ENCODE peak calls at places on chromosomes 4 and X, in nine cellular contexts. One of them, this sample, is unnamed.

GRCh38 chr4:102438396-102438795 is 62.8 kb upstream of the NFKB1 start:
- DNase-seq in A549: peak; percentile 6
- DNase-seq in CD4-positive, alpha-beta T cell: no peak
- DNase-seq in A673: no peak
- DNase-seq in tibial artery: no peak
- DNase-seq in colonic mucosa: no peak
- DNase-seq in RWPE1: no peak
- DNase-seq in dorsolateral prefrontal cortex: no peak
- DNase-seq in IMR-90: peak; percentile 10
- DNase-seq in this sample: no peak

GRCh38 chr4:125042031-125042430 is 272.7 kb upstream of the FAT4 start:
- DNase-seq in A549: no peak
- DNase-seq in CD4-positive, alpha-beta T cell: no peak
- DNase-seq in A673: no peak
- DNase-seq in tibial artery: no peak
- DNase-seq in colonic mucosa: no peak
- DNase-seq in RWPE1: peak; percentile 74
- DNase-seq in dorsolateral prefrontal cortex: no peak
- DNase-seq in IMR-90: no peak
- DNase-seq in this sample: no peak

GRCh38 chrX:121151293-121151692 is 103.9 kb downstream of the GLUD2 start:
- DNase-seq in A549: no peak
- DNase-seq in CD4-positive, alpha-beta T cell: no peak
- DNase-seq in A673: no peak
- DNase-seq in tibial artery: no peak
- DNase-seq in colonic mucosa: no peak
- DNase-seq in RWPE1: no peak
- DNase-seq in dorsolateral prefrontal cortex: no peak
- DNase-seq in IMR-90: no peak
- DNase-seq in this sample: no peak

GRCh38 chr4:169135776-169136175 is 125.7 kb upstream of the CBR4 start:
- DNase-seq in A549: no peak
- DNase-seq in CD4-positive, alpha-beta T cell: no peak
- DNase-seq in A673: no peak
- DNase-seq in tibial artery: no peak
- DNase-seq in colonic mucosa: no peak
- DNase-seq in RWPE1: no peak
- DNase-seq in dorsolateral prefrontal cortex: no peak
- DNase-seq in IMR-90: no peak
- DNase-seq in this sample: no peak

GRCh38 chr4:180618396-180618795 is 1624.8 kb upstream of the TENM3 start:
- DNase-seq in A549: no peak
- DNase-seq in CD4-positive, alpha-beta T cell: no peak
- DNase-seq in A673: no peak
- DNase-seq in tibial artery: no peak
- DNase-seq in colonic mucosa: no peak
- DNase-seq in RWPE1: no peak
- DNase-seq in dorsolateral prefrontal cortex: no peak
- DNase-seq in IMR-90: no peak
- DNase-seq in this sample: no peak

GRCh38 chrX:35499071-35499862 is 298.9 kb upstream of the MAGEB16 start:
- DNase-seq in A549: no peak
- DNase-seq in CD4-positive, alpha-beta T cell: no peak
- DNase-seq in A673: no peak
- DNase-seq in tibial artery: no peak
- DNase-seq in colonic mucosa: no peak
- DNase-seq in RWPE1: no peak
- DNase-seq in dorsolateral prefrontal cortex: no peak
- DNase-seq in IMR-90: no peak
- DNase-seq in this sample: no peak

GRCh38 chr4:123599061-123599919 is 202.7 kb downstream of the SPRY1 start:
- DNase-seq in A549: no peak
- DNase-seq in CD4-positive, alpha-beta T cell: no peak
- DNase-seq in A673: no peak
- DNase-seq in tibial artery: no peak
- DNase-seq in colonic mucosa: peak; percentile 32
- DNase-seq in RWPE1: no peak
- DNase-seq in dorsolateral prefrontal cortex: no peak
- DNase-seq in IMR-90: peak; percentile 53
- DNase-seq in this sample: no peak

GRCh38 chr4:172683016-172683415 is 485.6 kb upstream of the GALNT7 start:
- DNase-seq in A549: no peak
- DNase-seq in CD4-positive, alpha-beta T cell: no peak
- DNase-seq in A673: no peak
- DNase-seq in tibial artery: no peak
- DNase-seq in colonic mucosa: no peak
- DNase-seq in RWPE1: no peak
- DNase-seq in dorsolateral prefrontal cortex: no peak
- DNase-seq in IMR-90: peak; percentile 4
- DNase-seq in this sample: no peak

GRCh38 chr4:55078987-55079386 is 46.4 kb downstream of the KDR start:
- DNase-seq in A549: no peak
- DNase-seq in CD4-positive, alpha-beta T cell: no peak
- DNase-seq in A673: peak; percentile 85
- DNase-seq in tibial artery: no peak
- DNase-seq in colonic mucosa: no peak
- DNase-seq in RWPE1: no peak
- DNase-seq in dorsolateral prefrontal cortex: no peak
- DNase-seq in IMR-90: peak; percentile 12
- DNase-seq in this sample: no peak

GRCh38 chr4:120561648-120562047 is 360.9 kb downstream of the PRDM5 start:
- DNase-seq in A549: no peak
- DNase-seq in CD4-positive, alpha-beta T cell: no peak
- DNase-seq in A673: no peak
- DNase-seq in tibial artery: no peak
- DNase-seq in colonic mucosa: no peak
- DNase-seq in RWPE1: no peak
- DNase-seq in dorsolateral prefrontal cortex: no peak
- DNase-seq in IMR-90: no peak
- DNase-seq in this sample: no peak

GRCh38 chr4:185242749-185243533 is 33.5 kb downstream of the SNX25 start:
- DNase-seq in A549: no peak
- DNase-seq in CD4-positive, alpha-beta T cell: no peak
- DNase-seq in A673: no peak
- DNase-seq in tibial artery: no peak
- DNase-seq in colonic mucosa: no peak
- DNase-seq in RWPE1: no peak
- DNase-seq in dorsolateral prefrontal cortex: no peak
- DNase-seq in IMR-90: peak; percentile 26
- DNase-seq in this sample: no peak

DNA sequence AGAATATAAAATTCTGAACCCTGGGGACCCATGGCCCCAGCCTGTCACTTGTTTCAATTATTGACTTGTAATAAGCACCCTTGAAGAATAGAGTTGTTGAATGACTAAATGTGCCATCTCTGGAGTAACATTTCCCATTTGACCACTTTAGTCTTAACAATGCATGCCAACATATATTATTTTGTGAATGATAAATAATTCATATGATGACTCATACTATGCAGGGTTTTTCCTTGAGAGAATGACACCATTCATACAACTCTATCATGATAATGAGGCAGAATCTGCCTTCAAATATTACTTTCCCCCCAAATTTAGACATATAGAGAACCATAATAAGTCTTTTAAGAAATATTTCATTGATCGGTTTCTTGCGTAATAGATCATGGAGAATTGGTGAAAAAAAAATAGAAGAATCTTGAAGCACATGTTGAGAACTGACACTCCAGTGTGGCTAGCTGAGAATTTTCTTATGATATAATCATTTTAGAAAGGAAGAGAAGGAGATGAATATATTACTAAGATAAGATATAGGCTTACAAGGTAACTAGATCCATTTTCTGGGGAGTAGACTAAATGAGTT is 404.5 kb downstream of the GRXCR1 start:
- DNase-seq in A549: no peak
- DNase-seq in CD4-positive, alpha-beta T cell: no peak
- DNase-seq in A673: no peak
- DNase-seq in tibial artery: no peak
- DNase-seq in colonic mucosa: no peak
- DNase-seq in RWPE1: no peak
- DNase-seq in dorsolateral prefrontal cortex: no peak
- DNase-seq in IMR-90: peak; percentile 1
- DNase-seq in this sample: no peak
- TF ChIP-seq CTCF in A549: no peak
- TF ChIP-seq CTCF in CD4-positive, alpha-beta T cell: no peak
- TF ChIP-seq CTCF in A673: no peak
- TF ChIP-seq CTCF in tibial artery: no peak
- TF ChIP-seq CTCF in colonic mucosa: no peak
- TF ChIP-seq CTCF in RWPE1: no peak
- TF ChIP-seq CTCF in dorsolateral prefrontal cortex: no peak
- TF ChIP-seq CTCF in IMR-90: no peak
- TF ChIP-seq CTCF in this sample: no peak

GRCh38 chr4:106583108-106583507 is 214.5 kb upstream of the GIMD1 start:
- DNase-seq in A549: no peak
- DNase-seq in CD4-positive, alpha-beta T cell: no peak
- DNase-seq in A673: no peak
- DNase-seq in tibial artery: no peak
- DNase-seq in colonic mucosa: no peak
- DNase-seq in RWPE1: no peak
- DNase-seq in dorsolateral prefrontal cortex: no peak
- DNase-seq in IMR-90: no peak
- DNase-seq in this sample: no peak

GRCh38 chr4:106584590-106584989 is 216.0 kb upstream of the GIMD1 start:
- DNase-seq in A549: no peak
- DNase-seq in CD4-positive, alpha-beta T cell: no peak
- DNase-seq in A673: peak; percentile 17
- DNase-seq in tibial artery: no peak
- DNase-seq in colonic mucosa: no peak
- DNase-seq in RWPE1: no peak
- DNase-seq in dorsolateral prefrontal cortex: no peak
- DNase-seq in IMR-90: peak; percentile 6
- DNase-seq in this sample: no peak

GRCh38 chr4:106587558-106587957 is 219.0 kb upstream of the GIMD1 start:
- DNase-seq in A549: no peak
- DNase-seq in CD4-positive, alpha-beta T cell: no peak
- DNase-seq in A673: peak; percentile 81
- DNase-seq in tibial artery: no peak
- DNase-seq in colonic mucosa: no peak
- DNase-seq in RWPE1: peak; percentile 38
- DNase-seq in dorsolateral prefrontal cortex: no peak
- DNase-seq in IMR-90: peak; percentile 67
- DNase-seq in this sample: no peak

GRCh38 chr4:106583567-106583966 is 215.0 kb upstream of the GIMD1 start:
- DNase-seq in A549: peak; percentile 31
- DNase-seq in CD4-positive, alpha-beta T cell: no peak
- DNase-seq in A673: peak; percentile 92
- DNase-seq in tibial artery: no peak
- DNase-seq in colonic mucosa: no peak
- DNase-seq in RWPE1: peak; percentile 83
- DNase-seq in dorsolateral prefrontal cortex: no peak
- DNase-seq in IMR-90: peak; percentile 94
- DNase-seq in this sample: no peak

GRCh38 chr4:106585920-106586349 is 217.4 kb upstream of the GIMD1 start:
- DNase-seq in A549: no peak
- DNase-seq in CD4-positive, alpha-beta T cell: no peak
- DNase-seq in A673: no peak
- DNase-seq in tibial artery: no peak
- DNase-seq in colonic mucosa: no peak
- DNase-seq in RWPE1: peak; percentile 52
- DNase-seq in dorsolateral prefrontal cortex: no peak
- DNase-seq in IMR-90: no peak
- DNase-seq in this sample: no peak
- H3K27ac ChIP-seq in A549: no peak overlapping the region
- H3K27ac ChIP-seq in CD4-positive, alpha-beta T cell: no peak overlapping the region
- H3K27ac ChIP-seq in A673: no peak overlapping the region
- H3K27ac ChIP-seq in tibial artery: no peak overlapping the region
- H3K27ac ChIP-seq in colonic mucosa: no peak overlapping the region
- H3K27ac ChIP-seq in RWPE1: peak overlapping the region; percentile 89
- H3K27ac ChIP-seq in dorsolateral prefrontal cortex: no peak overlapping the region
- H3K27ac ChIP-seq in IMR-90: no peak overlapping the region
- H3K27ac ChIP-seq in this sample: no peak overlapping the region

GRCh38 chrX:25721564-25721963 is 416.6 kb upstream of the MAGEB18 start:
- DNase-seq in A549: no peak
- DNase-seq in CD4-positive, alpha-beta T cell: no peak
- DNase-seq in A673: peak; percentile 39
- DNase-seq in tibial artery: no peak
- DNase-seq in colonic mucosa: no peak
- DNase-seq in RWPE1: no peak
- DNase-seq in dorsolateral prefrontal cortex: no peak
- DNase-seq in IMR-90: no peak
- DNase-seq in this sample: no peak
- TF ChIP-seq CTCF in A549: peak; percentile 30
- TF ChIP-seq CTCF in CD4-positive, alpha-beta T cell: no peak
- TF ChIP-seq CTCF in A673: peak; percentile 73
- TF ChIP-seq CTCF in tibial artery: no peak
- TF ChIP-seq CTCF in colonic mucosa: no peak
- TF ChIP-seq CTCF in RWPE1: peak; percentile 19
- TF ChIP-seq CTCF in dorsolateral prefrontal cortex: peak; percentile 40
- TF ChIP-seq CTCF in IMR-90: peak; percentile 27
- TF ChIP-seq CTCF in this sample: no peak

GRCh38 chr4:24322986-24323385 is 261.4 kb downstream of the DHX15 start:
- DNase-seq in A549: no peak
- DNase-seq in CD4-positive, alpha-beta T cell: no peak
- DNase-seq in A673: no peak
- DNase-seq in tibial artery: no peak
- DNase-seq in colonic mucosa: no peak
- DNase-seq in RWPE1: no peak
- DNase-seq in dorsolateral prefrontal cortex: no peak
- DNase-seq in IMR-90: no peak
- DNase-seq in this sample: no peak

GRCh38 chr4:24330198-24330972 is 254.0 kb downstream of the DHX15 start:
- DNase-seq in A549: no peak
- DNase-seq in CD4-positive, alpha-beta T cell: no peak
- DNase-seq in A673: peak; percentile 12
- DNase-seq in tibial artery: no peak
- DNase-seq in colonic mucosa: no peak
- DNase-seq in RWPE1: peak; percentile 23
- DNase-seq in dorsolateral prefrontal cortex: no peak
- DNase-seq in IMR-90: no peak
- DNase-seq in this sample: no peak

GRCh38 chr4:24328711-24329110 is 255.6 kb downstream of the DHX15 start:
- DNase-seq in A549: no peak
- DNase-seq in CD4-positive, alpha-beta T cell: no peak
- DNase-seq in A673: no peak
- DNase-seq in tibial artery: no peak
- DNase-seq in colonic mucosa: no peak
- DNase-seq in RWPE1: no peak
- DNase-seq in dorsolateral prefrontal cortex: no peak
- DNase-seq in IMR-90: no peak
- DNase-seq in this sample: no peak

GRCh38 chr4:24322517-24322916 is 261.8 kb downstream of the DHX15 start:
- DNase-seq in A549: no peak
- DNase-seq in CD4-positive, alpha-beta T cell: no peak
- DNase-seq in A673: peak; percentile 17
- DNase-seq in tibial artery: no peak
- DNase-seq in colonic mucosa: no peak
- DNase-seq in RWPE1: no peak
- DNase-seq in dorsolateral prefrontal cortex: peak; percentile 56
- DNase-seq in IMR-90: peak; percentile 22
- DNase-seq in this sample: no peak

DNA sequence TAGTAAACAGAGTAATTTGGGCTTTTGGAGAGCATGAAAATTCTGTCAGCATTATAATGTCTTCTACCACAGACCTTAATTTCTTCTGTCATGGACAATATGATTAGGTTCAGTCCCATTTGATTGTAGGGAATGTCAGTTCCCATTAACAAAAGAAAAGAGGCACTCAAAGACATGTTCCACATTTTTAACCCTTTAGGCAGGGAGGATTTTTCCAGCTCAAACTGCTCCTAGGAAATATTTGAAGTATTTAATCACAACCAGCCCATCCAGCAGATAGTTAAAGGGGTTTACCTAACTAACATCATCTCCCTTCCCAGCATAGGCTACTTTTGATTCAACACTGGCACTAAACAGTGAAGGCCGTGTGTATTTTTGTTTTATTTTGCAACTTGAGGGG is 256.1 kb downstream of the DHX15 start:
- DNase-seq in A549: no peak
- DNase-seq in CD4-positive, alpha-beta T cell: no peak
- DNase-seq in A673: no peak
- DNase-seq in tibial artery: no peak
- DNase-seq in colonic mucosa: no peak
- DNase-seq in RWPE1: no peak
- DNase-seq in dorsolateral prefrontal cortex: no peak
- DNase-seq in IMR-90: no peak
- DNase-seq in this sample: no peak
- H3K27ac ChIP-seq in A549: no peak overlapping the region
- H3K27ac ChIP-seq in CD4-positive, alpha-beta T cell: no peak overlapping the region
- H3K27ac ChIP-seq in A673: no peak overlapping the region
- H3K27ac ChIP-seq in tibial artery: no peak overlapping the region
- H3K27ac ChIP-seq in colonic mucosa: no peak overlapping the region
- H3K27ac ChIP-seq in RWPE1: no peak overlapping the region
- H3K27ac ChIP-seq in dorsolateral prefrontal cortex: no peak overlapping the region
- H3K27ac ChIP-seq in IMR-90: no peak overlapping the region
- H3K27ac ChIP-seq in this sample: no peak overlapping the region